ENCODE peak calls at places on chromosomes 4 and X, in nine cellular contexts. One of them, this sample, is unnamed.

GRCh38 chr4:74768857-74769525 is 25.3 kb downstream of the BTC start:
- DNase-seq in tibial artery: no peak
- DNase-seq in PC-3: peak; percentile 89
- DNase-seq in cardiac muscle cell: no peak
- DNase-seq in pancreas: no peak
- DNase-seq in stomach: peak; percentile 56
- DNase-seq in right cardiac atrium: no peak
- DNase-seq in prostate gland: no peak
- DNase-seq in fibroblast of lung: peak; percentile 73
- DNase-seq in this sample: no peak

GRCh38 chr4:185508162-185508561 is 27.1 kb downstream of the PDLIM3 start:
- DNase-seq in tibial artery: no peak
- DNase-seq in PC-3: peak; percentile 65
- DNase-seq in cardiac muscle cell: no peak
- DNase-seq in pancreas: no peak
- DNase-seq in stomach: no peak
- DNase-seq in right cardiac atrium: no peak
- DNase-seq in prostate gland: peak; percentile 18
- DNase-seq in fibroblast of lung: no peak
- DNase-seq in this sample: no peak

GRCh38 chr4:82493721-82494425 is 63.5 kb downstream of the ENOPH1 start:
- DNase-seq in tibial artery: no peak
- DNase-seq in PC-3: no peak
- DNase-seq in cardiac muscle cell: no peak
- DNase-seq in pancreas: no peak
- DNase-seq in stomach: no peak
- DNase-seq in right cardiac atrium: no peak
- DNase-seq in prostate gland: no peak
- DNase-seq in fibroblast of lung: no peak
- DNase-seq in this sample: no peak

GRCh38 chr4:74523076-74523475 is 78.1 kb downstream of the AREG start:
- DNase-seq in tibial artery: no peak
- DNase-seq in PC-3: no peak
- DNase-seq in cardiac muscle cell: no peak
- DNase-seq in pancreas: no peak
- DNase-seq in stomach: no peak
- DNase-seq in right cardiac atrium: no peak
- DNase-seq in prostate gland: no peak
- DNase-seq in fibroblast of lung: no peak
- DNase-seq in this sample: no peak

GRCh38 chrX:152405561-152405960 is 45.6 kb downstream of the GABRA3 start:
- DNase-seq in tibial artery: no peak
- DNase-seq in PC-3: no peak
- DNase-seq in cardiac muscle cell: no peak
- DNase-seq in pancreas: no peak
- DNase-seq in stomach: no peak
- DNase-seq in right cardiac atrium: no peak
- DNase-seq in prostate gland: no peak
- DNase-seq in fibroblast of lung: no peak
- DNase-seq in this sample: no peak

GRCh38 chr4:173168396-173169177 is at the start of gene GALNT7:
- DNase-seq in tibial artery: peak; percentile 67
- DNase-seq in PC-3: peak; percentile 71
- DNase-seq in cardiac muscle cell: peak; percentile 83
- DNase-seq in pancreas: peak; percentile 91
- DNase-seq in stomach: peak; percentile 81
- DNase-seq in right cardiac atrium: peak; percentile 67
- DNase-seq in prostate gland: peak; percentile 76
- DNase-seq in fibroblast of lung: peak; percentile 57
- DNase-seq in this sample: peak; percentile 80

GRCh38 chrX:110000854-110001701 is 1.8 kb upstream of the TMEM164 start:
- DNase-seq in tibial artery: no peak
- DNase-seq in PC-3: no peak
- DNase-seq in cardiac muscle cell: no peak
- DNase-seq in pancreas: no peak
- DNase-seq in stomach: no peak
- DNase-seq in right cardiac atrium: no peak
- DNase-seq in prostate gland: no peak
- DNase-seq in fibroblast of lung: no peak
- DNase-seq in this sample: no peak

GRCh38 chr4:100117749-100118148 is 72.5 kb downstream of the DDIT4L start:
- DNase-seq in tibial artery: no peak
- DNase-seq in PC-3: no peak
- DNase-seq in cardiac muscle cell: no peak
- DNase-seq in pancreas: no peak
- DNase-seq in stomach: no peak
- DNase-seq in right cardiac atrium: no peak
- DNase-seq in prostate gland: no peak
- DNase-seq in fibroblast of lung: peak; percentile 6
- DNase-seq in this sample: no peak

GRCh38 chrX:129782706-129783105 is 3.0 kb downstream of the SASH3 start:
- DNase-seq in tibial artery: no peak
- DNase-seq in PC-3: no peak
- DNase-seq in cardiac muscle cell: no peak
- DNase-seq in pancreas: no peak
- DNase-seq in stomach: no peak
- DNase-seq in right cardiac atrium: no peak
- DNase-seq in prostate gland: no peak
- DNase-seq in fibroblast of lung: no peak
- DNase-seq in this sample: no peak

GRCh38 chr4:66658809-66659208 is 886.5 kb downstream of the CENPC start:
- DNase-seq in tibial artery: no peak
- DNase-seq in PC-3: no peak
- DNase-seq in cardiac muscle cell: no peak
- DNase-seq in pancreas: no peak
- DNase-seq in stomach: no peak
- DNase-seq in right cardiac atrium: no peak
- DNase-seq in prostate gland: no peak
- DNase-seq in fibroblast of lung: no peak
- DNase-seq in this sample: no peak

GRCh38 chrX:2500681-2501151 is at the start of the genes DHRSX and ZBED1:
- DNase-seq in tibial artery: no peak
- DNase-seq in PC-3: peak; percentile 9
- DNase-seq in cardiac muscle cell: peak; percentile 66
- DNase-seq in pancreas: peak; percentile 76
- DNase-seq in stomach: peak; percentile 51
- DNase-seq in right cardiac atrium: peak; percentile 48
- DNase-seq in prostate gland: no peak
- DNase-seq in fibroblast of lung: peak; percentile 12
- DNase-seq in this sample: no peak

GRCh38 chr4:48031802-48032525 is 15.4 kb downstream of the NIPAL1 start:
- DNase-seq in tibial artery: no peak
- DNase-seq in PC-3: no peak
- DNase-seq in cardiac muscle cell: peak; percentile 74
- DNase-seq in pancreas: no peak
- DNase-seq in stomach: peak; percentile 56
- DNase-seq in right cardiac atrium: no peak
- DNase-seq in prostate gland: no peak
- DNase-seq in fibroblast of lung: peak; percentile 62
- DNase-seq in this sample: no peak

GRCh38 chr4:73451978-73452747 is 16.1 kb downstream of the AFP start:
- DNase-seq in tibial artery: no peak
- DNase-seq in PC-3: no peak
- DNase-seq in cardiac muscle cell: no peak
- DNase-seq in pancreas: no peak
- DNase-seq in stomach: no peak
- DNase-seq in right cardiac atrium: no peak
- DNase-seq in prostate gland: no peak
- DNase-seq in fibroblast of lung: no peak
- DNase-seq in this sample: no peak

GRCh38 chr4:52713456-52713937 is 37.7 kb downstream of the ERVMER34-1 start:
- DNase-seq in tibial artery: no peak
- DNase-seq in PC-3: peak; percentile 19
- DNase-seq in cardiac muscle cell: peak; percentile 47
- DNase-seq in pancreas: no peak
- DNase-seq in stomach: no peak
- DNase-seq in right cardiac atrium: no peak
- DNase-seq in prostate gland: no peak
- DNase-seq in fibroblast of lung: no peak
- DNase-seq in this sample: no peak

GRCh38 chr4:129514852-129515251 is 418.9 kb downstream of the C4orf33 start:
- DNase-seq in tibial artery: no peak
- DNase-seq in PC-3: no peak
- DNase-seq in cardiac muscle cell: no peak
- DNase-seq in pancreas: no peak
- DNase-seq in stomach: no peak
- DNase-seq in right cardiac atrium: no peak
- DNase-seq in prostate gland: no peak
- DNase-seq in fibroblast of lung: no peak
- DNase-seq in this sample: no peak

GRCh38 chrX:40097101-40097491 is 662 bp downstream of the BCOR start:
- DNase-seq in tibial artery: no peak
- DNase-seq in PC-3: no peak
- DNase-seq in cardiac muscle cell: no peak
- DNase-seq in pancreas: peak; percentile 76
- DNase-seq in stomach: no peak
- DNase-seq in right cardiac atrium: peak; percentile 18
- DNase-seq in prostate gland: no peak
- DNase-seq in fibroblast of lung: no peak
- DNase-seq in this sample: no peak

GRCh38 chr4:53431052-53431451 is 53.6 kb downstream of the FIP1L1 start:
- DNase-seq in tibial artery: no peak
- DNase-seq in PC-3: no peak
- DNase-seq in cardiac muscle cell: no peak
- DNase-seq in pancreas: no peak
- DNase-seq in stomach: no peak
- DNase-seq in right cardiac atrium: no peak
- DNase-seq in prostate gland: no peak
- DNase-seq in fibroblast of lung: no peak
- DNase-seq in this sample: no peak

GRCh38 chr4:112593438-112594133 is 43.1 kb downstream of the ZGRF1 start:
- DNase-seq in tibial artery: no peak
- DNase-seq in PC-3: no peak
- DNase-seq in cardiac muscle cell: no peak
- DNase-seq in pancreas: no peak
- DNase-seq in stomach: no peak
- DNase-seq in right cardiac atrium: no peak
- DNase-seq in prostate gland: no peak
- DNase-seq in fibroblast of lung: no peak
- DNase-seq in this sample: no peak

GRCh38 chr4:69855822-69856221 is 4.1 kb downstream of the SULT1E1 start:
- DNase-seq in tibial artery: no peak
- DNase-seq in PC-3: no peak
- DNase-seq in cardiac muscle cell: no peak
- DNase-seq in pancreas: no peak
- DNase-seq in stomach: no peak
- DNase-seq in right cardiac atrium: no peak
- DNase-seq in prostate gland: no peak
- DNase-seq in fibroblast of lung: no peak
- DNase-seq in this sample: no peak

GRCh38 chr4:83629945-83630684 is 94.2 kb downstream of the GPAT3 start:
- DNase-seq in tibial artery: peak; percentile 41
- DNase-seq in PC-3: peak; percentile 25
- DNase-seq in cardiac muscle cell: no peak
- DNase-seq in pancreas: no peak
- DNase-seq in stomach: peak; percentile 47
- DNase-seq in right cardiac atrium: peak; percentile 28
- DNase-seq in prostate gland: no peak
- DNase-seq in fibroblast of lung: peak; percentile 68
- DNase-seq in this sample: no peak

GRCh38 chr4:118989098-118990080 is 100.7 kb downstream of the SYNPO2 start:
- DNase-seq in tibial artery: no peak
- DNase-seq in PC-3: peak; percentile 94
- DNase-seq in cardiac muscle cell: no peak
- DNase-seq in pancreas: no peak
- DNase-seq in stomach: no peak
- DNase-seq in right cardiac atrium: no peak
- DNase-seq in prostate gland: no peak
- DNase-seq in fibroblast of lung: peak; percentile 82
- DNase-seq in this sample: no peak

GRCh38 chr4:89753601-89754066 is 83.3 kb downstream of the SNCA start:
- DNase-seq in tibial artery: no peak
- DNase-seq in PC-3: peak; percentile 67
- DNase-seq in cardiac muscle cell: no peak
- DNase-seq in pancreas: no peak
- DNase-seq in stomach: no peak
- DNase-seq in right cardiac atrium: no peak
- DNase-seq in prostate gland: peak; percentile 17
- DNase-seq in fibroblast of lung: peak; percentile 98
- DNase-seq in this sample: no peak

GRCh38 chrX:2691543-2692220 is 587 bp downstream of the CD99 start:
- DNase-seq in tibial artery: peak; percentile 72
- DNase-seq in PC-3: peak; percentile 46
- DNase-seq in cardiac muscle cell: peak; percentile 48
- DNase-seq in pancreas: no peak
- DNase-seq in stomach: peak; percentile 29
- DNase-seq in right cardiac atrium: peak; percentile 78
- DNase-seq in prostate gland: no peak
- DNase-seq in fibroblast of lung: peak; percentile 61
- DNase-seq in this sample: no peak

GRCh38 chrX:13747836-13748235 is 13.3 kb downstream of the OFD1 start:
- DNase-seq in tibial artery: peak; percentile 29
- DNase-seq in PC-3: peak; percentile 71
- DNase-seq in cardiac muscle cell: peak; percentile 60
- DNase-seq in pancreas: no peak
- DNase-seq in stomach: peak; percentile 40
- DNase-seq in right cardiac atrium: no peak
- DNase-seq in prostate gland: peak; percentile 54
- DNase-seq in fibroblast of lung: peak; percentile 81
- DNase-seq in this sample: no peak
- H3K4me1 ChIP-seq in tibial artery: no peaks in the 10 kb centered on the region
- H3K4me1 ChIP-seq in PC-3: peaks cover 23% of the 10 kb centered on the region
- H3K4me1 ChIP-seq in cardiac muscle cell: no peaks in the 10 kb centered on the region
- H3K4me1 ChIP-seq in pancreas: peaks cover 6% of the 10 kb centered on the region
- H3K4me1 ChIP-seq in stomach: no peaks in the 10 kb centered on the region
- H3K4me1 ChIP-seq in right cardiac atrium: no peaks in the 10 kb centered on the region
- H3K4me1 ChIP-seq in prostate gland: no peaks in the 10 kb centered on the region
- H3K4me1 ChIP-seq in fibroblast of lung: peaks cover 2% of the 10 kb centered on the region
- H3K4me1 ChIP-seq in this sample: no peaks in the 10 kb centered on the region

GRCh38 chrX:107752714-107753113 is 22.9 kb downstream of the TSC22D3 start:
- DNase-seq in tibial artery: no peak
- DNase-seq in PC-3: no peak
- DNase-seq in cardiac muscle cell: no peak
- DNase-seq in pancreas: no peak
- DNase-seq in stomach: no peak
- DNase-seq in right cardiac atrium: no peak
- DNase-seq in prostate gland: no peak
- DNase-seq in fibroblast of lung: no peak
- DNase-seq in this sample: no peak
- H3K4me3 ChIP-seq in tibial artery: no peak overlapping the region
- H3K4me3 ChIP-seq in PC-3: no peak overlapping the region
- H3K4me3 ChIP-seq in cardiac muscle cell: no peak overlapping the region
- H3K4me3 ChIP-seq in pancreas: no peak overlapping the region
- H3K4me3 ChIP-seq in stomach: no peak overlapping the region
- H3K4me3 ChIP-seq in right cardiac atrium: no peak overlapping the region
- H3K4me3 ChIP-seq in prostate gland: no peak overlapping the region
- H3K4me3 ChIP-seq in fibroblast of lung: no peak overlapping the region
- H3K4me3 ChIP-seq in this sample: no peak overlapping the region

GRCh38 chr4:39941682-39942217 is 36.0 kb downstream of the PDS5A start:
- DNase-seq in tibial artery: no peak
- DNase-seq in PC-3: no peak
- DNase-seq in cardiac muscle cell: no peak
- DNase-seq in pancreas: no peak
- DNase-seq in stomach: no peak
- DNase-seq in right cardiac atrium: no peak
- DNase-seq in prostate gland: no peak
- DNase-seq in fibroblast of lung: no peak
- DNase-seq in this sample: no peak
- H3K4me1 ChIP-seq in tibial artery: peaks cover 11% of the 10 kb centered on the region
- H3K4me1 ChIP-seq in PC-3: no peaks in the 10 kb centered on the region
- H3K4me1 ChIP-seq in cardiac muscle cell: no peaks in the 10 kb centered on the region
- H3K4me1 ChIP-seq in pancreas: no peaks in the 10 kb centered on the region
- H3K4me1 ChIP-seq in stomach: peaks cover 7% of the 10 kb centered on the region
- H3K4me1 ChIP-seq in right cardiac atrium: peaks cover 1% of the 10 kb centered on the region
- H3K4me1 ChIP-seq in prostate gland: no peaks in the 10 kb centered on the region
- H3K4me1 ChIP-seq in fibroblast of lung: no peaks in the 10 kb centered on the region
- H3K4me1 ChIP-seq in this sample: no peaks in the 10 kb centered on the region

GRCh38 chr4:94488667-94489066 is 36.9 kb downstream of the PDLIM5 start:
- DNase-seq in tibial artery: no peak
- DNase-seq in PC-3: peak; percentile 91
- DNase-seq in cardiac muscle cell: no peak
- DNase-seq in pancreas: no peak
- DNase-seq in stomach: no peak
- DNase-seq in right cardiac atrium: no peak
- DNase-seq in prostate gland: no peak
- DNase-seq in fibroblast of lung: no peak
- DNase-seq in this sample: no peak
- H3K4me3 ChIP-seq in tibial artery: no peak overlapping the region
- H3K4me3 ChIP-seq in PC-3: peak overlapping the region; percentile 25
- H3K4me3 ChIP-seq in cardiac muscle cell: no peak overlapping the region
- H3K4me3 ChIP-seq in pancreas: no peak overlapping the region
- H3K4me3 ChIP-seq in stomach: no peak overlapping the region
- H3K4me3 ChIP-seq in right cardiac atrium: no peak overlapping the region
- H3K4me3 ChIP-seq in prostate gland: no peak overlapping the region
- H3K4me3 ChIP-seq in fibroblast of lung: no peak overlapping the region
- H3K4me3 ChIP-seq in this sample: no peak overlapping the region

This sample was measured in breast epithelium.